ENCODE peak calls at places on chromosome 16, in nine cellular contexts. T is esophagus squamous epithelium, G is HepG2, E is Peyer's patch, N is breast epithelium, Z is IMR-90, V is lower leg skin, P is uterus, S is transverse colon. J is an unnamed sample.

GRCh38 chr16:72066747-72067146 is 3.7 kb downstream of the HPR start:
- DNase-seq in V (no peak), E (no peak), S (no peak), T (no peak), N (no peak), G (peak; percentile 72), P (no peak), Z (peak; percentile 64), J (no peak)

GRCh38 chr16:23567602-23568001 is 10.1 kb downstream of the UBFD1 start:
- DNase-seq in E (no peak), G (no peak), V (no peak), S (no peak), T (no peak), Z (no peak), P (no peak), N (no peak), J (no peak)

GRCh38 chr16:14658063-14658462 is 25.3 kb downstream of the BFAR start:
- DNase-seq in G (no peak), S (peak; percentile 21), N (no peak), P (no peak), Z (no peak), V (no peak), E (no peak), T (no peak), J (no peak)

GRCh38 chr16:46690281-46691178 is 1.1 kb downstream of the ORC6 start:
- DNase-seq in E (no peak), S (peak; percentile 38), N (no peak), V (no peak), G (peak; percentile 79), P (no peak), Z (peak; percentile 40), T (no peak), J (no peak)

GRCh38 chr16:48014349-48015135 is 141.3 kb downstream of the ABCC12 start:
- DNase-seq in S (no peak), P (no peak), Z (peak; percentile 57), T (no peak), N (no peak), G (peak; percentile 11), E (no peak), V (no peak), J (no peak)

GRCh38 chr16:81645303-81645702 is 133.8 kb upstream of the PLCG2 start:
- DNase-seq in G (no peak), V (peak; percentile 92), E (no peak), Z (peak; percentile 85), T (no peak), P (peak; percentile 56), N (peak; percentile 87), S (peak; percentile 54), J (no peak)

GRCh38 chr16:56354746-56355145 is 70.6 kb downstream of the AMFR start:
- DNase-seq in P (peak; percentile 14), G (no peak), Z (no peak), E (no peak), S (peak; percentile 2), N (peak; percentile 33), V (peak; percentile 82), T (no peak), J (peak; percentile 72)

GRCh38 chr16:22092143-22092933 is at the start of gene VWA3A:
- DNase-seq in V (no peak), N (no peak), T (no peak), S (no peak), E (no peak), P (no peak), G (no peak), Z (peak; percentile 64), J (no peak)

GRCh38 chr16:26550111-26550610 is 516.6 kb upstream of the C16orf82 start:
- DNase-seq in V (no peak), N (no peak), Z (no peak), G (no peak), S (no peak), T (no peak), P (no peak), E (no peak), J (no peak)

GRCh38 chr16:53257001-53257400 is 177.3 kb upstream of the RBL2 start:
- DNase-seq in G (no peak), P (no peak), T (no peak), S (no peak), Z (peak; percentile 59), E (no peak), N (no peak), V (no peak), J (no peak)

GRCh38 chr16:23330583-23331249 is 28.6 kb downstream of the SCNN1B start:
- DNase-seq in Z (no peak), N (no peak), G (no peak), P (no peak), E (no peak), S (peak; percentile 58), T (no peak), V (no peak), J (no peak)

GRCh38 chr16:53756329-53756996 is 52.5 kb downstream of the FTO start:
- DNase-seq in V (no peak), G (peak; percentile 87), S (no peak), E (no peak), Z (peak; percentile 36), N (no peak), P (no peak), T (no peak), J (no peak)

GRCh38 chr16:29743827-29744531 is 1.8 kb downstream of the C16orf54 start:
- DNase-seq in T (no peak), P (no peak), G (no peak), V (no peak), E (peak; percentile 31), Z (no peak), N (no peak), S (peak; percentile 28), J (peak; percentile 59)

GRCh38 chr16:30698816-30699614 is at the start of gene SRCAP:
- DNase-seq in E (peak; percentile 87), V (peak; percentile 98), T (peak; percentile 43), G (peak; percentile 83), P (peak; percentile 90), S (peak; percentile 91), Z (peak; percentile 64), N (peak; percentile 70), J (peak; percentile 93)

GRCh38 chr16:11587643-11588247 is 1.0 kb upstream of the LITAF start:
- DNase-seq in Z (no peak), E (no peak), T (no peak), G (no peak), V (no peak), S (no peak), P (no peak), N (no peak), J (no peak)

GRCh38 chr16:11585460-11586374 is 1.0 kb downstream of the LITAF start:
- DNase-seq in G (peak; percentile 53), T (no peak), E (peak; percentile 49), S (peak; percentile 51), Z (peak; percentile 33), V (no peak), N (no peak), P (peak; percentile 35), J (no peak)

GRCh38 chr16:11586375-11586855 is 304 bp downstream of the LITAF start:
- DNase-seq in V (no peak), P (no peak), S (no peak), G (no peak), E (no peak), T (no peak), Z (no peak), N (no peak), J (no peak)

GRCh38 chr16:11588321-11589244 is 1.9 kb upstream of the LITAF start:
- DNase-seq in T (no peak), Z (no peak), V (no peak), P (no peak), S (no peak), G (no peak), E (no peak), N (no peak), J (no peak)

DNA sequence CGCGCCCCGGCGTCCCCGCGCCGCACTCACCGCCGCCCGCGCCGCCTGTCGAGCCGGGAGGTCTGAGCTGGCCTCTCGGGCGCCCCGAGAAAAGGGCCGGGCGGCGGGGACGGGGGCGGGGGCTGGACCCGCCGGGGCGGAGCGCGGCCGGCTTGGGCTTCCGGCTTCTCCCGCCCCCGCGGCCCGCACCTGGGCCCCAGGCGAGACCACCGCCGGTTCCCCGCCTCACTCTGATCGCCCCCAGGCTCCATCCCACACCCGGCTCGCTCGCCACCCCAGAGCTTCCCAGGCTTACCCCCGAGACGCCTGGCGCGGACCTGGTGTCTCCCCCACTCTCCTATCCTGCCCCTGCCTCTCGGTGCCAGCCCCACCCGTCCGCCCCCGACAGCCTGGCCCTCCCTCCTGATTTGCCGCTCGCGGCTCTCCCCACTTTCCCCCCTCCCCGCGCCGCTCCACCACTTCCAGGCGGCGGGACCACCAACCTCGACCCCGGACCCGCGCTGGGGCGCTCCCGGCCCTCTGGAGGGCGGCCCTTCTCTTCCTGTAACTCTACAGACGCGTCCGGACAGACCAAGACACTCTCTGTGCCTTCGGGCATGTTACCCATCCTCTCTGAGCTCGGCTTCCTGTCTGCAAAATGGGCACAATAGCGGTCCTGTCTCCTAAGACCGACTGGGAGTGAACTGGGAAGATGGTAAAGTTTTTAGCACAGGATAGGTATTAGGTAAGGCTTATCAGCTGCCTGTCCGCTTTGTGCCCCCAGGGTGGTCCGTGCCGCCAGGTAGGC is at the start of gene LITAF:
- DNase-seq in T (no peak), N (peak; percentile 66), G (no peak), V (peak; percentile 94), S (peak; percentile 76), P (peak; percentile 76), Z (peak; percentile 42), E (peak; percentile 74), J (peak; percentile 80)
- TF ChIP-seq POLR2A in T (peak; percentile 81), N (no peak), G (peak; percentile 83), V (peak; percentile 49), S (peak; percentile 52), P (peak; percentile 60), Z (peak; percentile 91), E (peak; percentile 63), J (peak; percentile 52)

GRCh38 chr16:57627184-57627871 is 1.1 kb upstream of the ADGRG1 start:
- DNase-seq in P (no peak), S (no peak), T (no peak), Z (peak; percentile 85), G (peak; percentile 42), E (no peak), V (no peak), N (no peak), J (no peak)
- H3K4me3 ChIP-seq in P (no peak overlapping the region), S (no peak overlapping the region), T (no peak overlapping the region), Z (no peak overlapping the region), G (no peak overlapping the region), E (no peak overlapping the region), V (no peak overlapping the region), N (peak overlapping the region; percentile 61), J (no peak overlapping the region)

GRCh38 chr16:85168732-85169256 is 56.5 kb upstream of the CIBAR2 start:
- DNase-seq in V (peak; percentile 93), N (no peak), T (no peak), G (no peak), P (peak; percentile 78), S (peak; percentile 47), E (no peak), Z (peak; percentile 52), J (no peak)
- TF ChIP-seq POLR2A in V (no peak), N (no peak), T (no peak), G (no peak), P (no peak), S (no peak), E (no peak), Z (no peak), J (no peak)

GRCh38 chr16:73563709-73564108 is 515.8 kb upstream of the ZFHX3 start:
- DNase-seq in V (no peak), S (no peak), G (no peak), P (no peak), N (no peak), E (no peak), Z (no peak), T (no peak), J (no peak)

GRCh38 chr16:73560497-73560896 is 512.6 kb upstream of the ZFHX3 start:
- DNase-seq in Z (no peak), V (no peak), E (no peak), G (no peak), N (no peak), S (no peak), P (no peak), T (no peak), J (no peak)

GRCh38 chr16:73558219-73558618 is 510.3 kb upstream of the ZFHX3 start:
- DNase-seq in T (no peak), G (no peak), P (no peak), E (no peak), N (no peak), V (no peak), Z (no peak), S (no peak), J (no peak)
- H3K4me3 ChIP-seq in T (no peak overlapping the region), G (no peak overlapping the region), P (no peak overlapping the region), E (no peak overlapping the region), N (no peak overlapping the region), V (no peak overlapping the region), Z (no peak overlapping the region), S (no peak overlapping the region), J (no peak overlapping the region)